ENCODE peak calls at places on chromosomes 2 and 18, in six cellular contexts. K, Q, R, U, S and H are unnamed samples.

GRCh38 chr2:240465268-240465764 is 29.9 kb downstream of the GPC1 start:
- DNase-seq in R (peak; percentile 43), K (no peak), U (no peak), S (no peak), Q (no peak), H (no peak)

GRCh38 chr2:212611026-212611425 is 72.4 kb upstream of the ERBB4 start:
- DNase-seq in Q (no peak), U (no peak), R (no peak), S (no peak), K (no peak), H (no peak)

GRCh38 chr2:239721531-239721930 is 303.6 kb downstream of the NDUFA10 start:
- DNase-seq in K (no peak), Q (no peak), R (no peak), S (no peak), U (no peak), H (peak; percentile 54)

GRCh38 chr18:5879479-5879882 is 15.8 kb downstream of the TMEM200C start:
- DNase-seq in S (peak; percentile 59), U (peak; percentile 60), Q (peak; percentile 24), K (peak; percentile 61), R (no peak), H (no peak)

GRCh38 chr18:79458917-79459803 is 63.4 kb downstream of the NFATC1 start:
- DNase-seq in R (no peak), K (no peak), Q (no peak), U (no peak), S (no peak), H (no peak)

GRCh38 chr2:99784946-99785345 is 295.1 kb upstream of the REV1 start:
- DNase-seq in Q (no peak), U (no peak), S (no peak), R (no peak), K (no peak), H (no peak)

GRCh38 chr2:142745691-142746090 is 131.8 kb upstream of the KYNU start:
- DNase-seq in R (no peak), U (no peak), K (no peak), Q (no peak), S (no peak), H (no peak)

GRCh38 chr18:51614967-51615571 is 417.6 kb upstream of the MEX3C start:
- DNase-seq in Q (no peak), K (no peak), U (peak; percentile 80), S (peak; percentile 68), R (no peak), H (no peak)

GRCh38 chr2:88626171-88627054 is 851 bp downstream of the EIF2AK3 start:
- DNase-seq in Q (peak; percentile 8), K (no peak), U (no peak), S (peak; percentile 31), R (no peak), H (no peak)

GRCh38 chr2:163395602-163396001 is 340.2 kb downstream of the FIGN start:
- DNase-seq in K (no peak), Q (no peak), R (no peak), S (no peak), U (no peak), H (no peak)

GRCh38 chr2:183541766-183542165 is 417.5 kb downstream of the NUP35 start:
- DNase-seq in Q (no peak), R (no peak), U (no peak), K (peak; percentile 76), S (peak; percentile 2), H (no peak)

GRCh38 chr2:190098851-190099250 is 36.3 kb upstream of the MSTN start:
- DNase-seq in S (no peak), U (no peak), Q (no peak), R (no peak), K (no peak), H (no peak)

GRCh38 chr18:25561923-25562322 is 210.0 kb upstream of the ZNF521 start:
- DNase-seq in Q (peak; percentile 1), R (no peak), S (peak; percentile 27), K (peak; percentile 44), U (peak; percentile 26), H (no peak)

GRCh38 chr2:137507237-137507636 is 457.0 kb upstream of the HNMT start:
- DNase-seq in S (no peak), K (no peak), R (no peak), Q (no peak), U (no peak), H (no peak)

GRCh38 chr18:75344615-75345014 is 82.9 kb downstream of the SMIM21 start:
- DNase-seq in U (no peak), K (no peak), R (peak; percentile 53), S (no peak), Q (no peak), H (no peak)

GRCh38 chr2:221429741-221430491 is 142.2 kb downstream of the EPHA4 start:
- DNase-seq in S (peak; percentile 29), K (peak; percentile 28), U (peak; percentile 21), R (no peak), Q (no peak), H (no peak)

GRCh38 chr2:231780123-231780908 is 766 bp downstream of the PDE6D start:
- DNase-seq in U (peak; percentile 33), K (peak; percentile 5), Q (peak; percentile 6), R (no peak), S (peak; percentile 14), H (no peak)

GRCh38 chr18:32889620-32890593 is 117.1 kb upstream of the KLHL14 start:
- DNase-seq in R (no peak), K (no peak), Q (no peak), S (no peak), U (no peak), H (no peak)

GRCh38 chr2:58720033-58720769 is 479.1 kb upstream of the FANCL start:
- DNase-seq in U (no peak), K (no peak), S (no peak), R (no peak), Q (no peak), H (no peak)

GRCh38 chr2:234963785-234964615 is 12.2 kb downstream of the SH3BP4 start:
- DNase-seq in U (peak; percentile 73), Q (no peak), S (peak; percentile 78), R (no peak), K (peak; percentile 86), H (no peak)

GRCh38 chr2:128439231-128440086 is 120.8 kb upstream of the HS6ST1 start:
- DNase-seq in Q (no peak), R (peak; percentile 48), U (no peak), K (no peak), S (no peak), H (peak; percentile 62)

GRCh38 chr2:178295115-178295514 is 100.8 kb downstream of the OSBPL6 start:
- DNase-seq in S (no peak), Q (no peak), K (no peak), U (no peak), R (no peak), H (no peak)

GRCh38 chr2:225196579-225196978 is 154.3 kb upstream of the DOCK10 start:
- DNase-seq in U (peak; percentile 2), R (no peak), K (peak; percentile 4), Q (no peak), S (no peak), H (no peak)

GRCh38 chr2:179454443-179455218 is 190.0 kb upstream of the SESTD1 start:
- DNase-seq in U (peak; percentile 86), S (peak; percentile 72), K (peak; percentile 95), Q (no peak), R (no peak), H (no peak)

GRCh38 chr2:100194951-100195350 is 52.6 kb upstream of the AFF3 start:
- DNase-seq in S (no peak), Q (no peak), R (no peak), U (no peak), K (no peak), H (no peak)

GRCh38 chr2:197296861-197297260 is 13.7 kb downstream of the ANKRD44 start:
- DNase-seq in S (no peak), R (no peak), K (no peak), U (no peak), Q (no peak), H (no peak)

GRCh38 chr2:109499549-109499948 is 114.2 kb downstream of the SEPTIN10 start:
- DNase-seq in R (no peak), U (no peak), Q (no peak), K (no peak), S (no peak), H (no peak)

GRCh38 chr18:37554399-37554787 is 11.2 kb downstream of the CELF4 start:
- DNase-seq in S (no peak), R (no peak), Q (no peak), K (no peak), U (no peak), H (no peak)

GRCh38 chr18:58402247-58402646 is 226.6 kb downstream of the ALPK2 start:
- DNase-seq in Q (no peak), R (no peak), K (no peak), S (peak; percentile 74), U (no peak), H (no peak)

DNA sequence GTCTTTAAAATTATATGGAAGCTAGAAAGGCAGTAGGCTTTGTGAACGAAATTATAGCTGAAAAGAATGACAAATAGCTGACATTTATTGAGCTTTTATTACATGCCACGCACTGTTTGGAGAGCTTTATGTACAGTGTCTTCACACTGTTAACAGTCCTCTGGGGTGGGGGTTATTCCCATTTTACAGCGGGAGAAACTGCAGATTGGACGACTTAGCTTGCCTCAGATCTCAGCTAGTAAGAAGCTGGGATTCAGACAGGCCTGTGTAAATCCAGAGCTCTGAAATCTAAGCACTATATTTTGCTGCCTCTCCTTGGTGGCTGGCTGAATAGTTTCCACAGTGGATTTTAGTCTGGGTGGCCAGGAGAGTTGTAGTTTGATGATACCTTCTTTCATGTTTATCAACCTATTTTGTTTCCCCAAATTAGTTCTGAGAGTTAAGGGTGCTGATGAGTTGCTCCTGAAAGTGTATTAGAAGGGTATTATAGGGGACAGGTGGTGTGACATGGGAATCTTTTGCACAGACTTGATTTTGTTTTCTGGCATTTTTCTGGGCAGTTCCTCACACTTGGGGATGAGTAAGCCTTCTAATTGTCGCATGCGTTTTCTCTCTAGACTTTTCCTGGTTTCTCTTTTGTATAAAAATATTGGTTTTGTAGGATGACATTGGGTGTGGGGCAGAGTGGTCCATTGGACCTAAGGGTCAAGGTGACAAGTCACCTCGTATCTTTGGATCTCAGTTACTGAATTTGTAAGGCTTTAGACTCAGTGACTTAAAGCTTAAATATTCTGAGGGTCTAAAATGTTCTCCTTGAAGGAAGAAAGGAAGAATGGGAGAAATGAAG is 1.5 kb downstream of the ACSL3 start:
- DNase-seq in K (peak; percentile 52), S (peak; percentile 71), Q (peak; percentile 47), R (no peak), U (peak; percentile 61), H (no peak)
- TF ChIP-seq CTCF in K (peak; percentile 21), S (peak; percentile 13), Q (no peak), R (no peak), U (peak; percentile 36), H (no peak)

GRCh38 chr2:171289938-171290480 is 129.3 kb upstream of the TLK1 start:
- DNase-seq in R (no peak), Q (no peak), K (no peak), S (no peak), U (no peak), H (no peak)
- TF ChIP-seq CTCF in R (no peak), Q (no peak), K (no peak), S (no peak), U (no peak), H (no peak)

GRCh38 chr2:114201781-114202180 is 240.7 kb upstream of the DPP10 start:
- DNase-seq in U (no peak), Q (peak; percentile 2), S (no peak), R (no peak), K (no peak), H (no peak)
- TF ChIP-seq CTCF in U (no peak), Q (peak; percentile 29), S (no peak), R (no peak), K (no peak), H (no peak)

DNA sequence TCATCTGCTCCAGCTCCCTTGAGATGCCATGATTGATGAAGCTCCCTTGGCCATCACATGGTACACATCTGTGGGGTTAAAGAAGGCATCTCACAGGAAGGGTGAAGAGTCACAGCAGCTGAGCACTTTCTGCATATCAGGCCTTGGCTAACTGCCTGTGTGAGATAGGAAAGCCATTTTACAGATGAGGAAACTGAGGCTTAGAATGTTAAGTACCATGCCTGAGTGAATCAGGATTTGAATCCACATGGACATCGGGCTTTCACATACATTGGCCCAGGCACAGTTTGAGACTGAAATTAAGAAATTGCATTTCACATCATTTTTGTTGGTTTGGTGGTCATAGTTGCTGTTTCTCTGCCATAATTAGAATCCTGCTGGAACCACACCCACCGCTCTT is 126.8 kb downstream of the BCL2L11 start:
- DNase-seq in R (no peak), Q (no peak), S (no peak), U (no peak), K (no peak), H (no peak)
- TF ChIP-seq CTCF in R (no peak), Q (no peak), S (no peak), U (no peak), K (no peak), H (no peak)